ENCODE peak calls at places on chromosomes 11 and 22, in six cellular contexts. One of them, this sample, is unnamed.

GRCh38 chr11:72814139-72814830 is at the start of gene ATG16L2:
- DNase-seq in GM12865: peak
- DNase-seq in IMR-90: peak
- DNase-seq in fibroblast of the aortic adventitia: peak
- DNase-seq in fibroblast of lung: peak
- DNase-seq in astrocyte: peak
- DNase-seq in this sample: peak

GRCh38 chr22:44972363-44973083 is 37.3 kb downstream of the PHF21B start:
- DNase-seq in fibroblast of lung: no peak
- DNase-seq in fibroblast of the aortic adventitia: peak
- DNase-seq in GM12865: peak
- DNase-seq in astrocyte: no peak
- DNase-seq in IMR-90: peak
- DNase-seq in this sample: no peak

GRCh38 chr11:111604392-111605009 is 2.3 kb downstream of the SIK2 start:
- DNase-seq in IMR-90: peak
- DNase-seq in GM12865: peak
- DNase-seq in astrocyte: peak
- DNase-seq in fibroblast of lung: peak
- DNase-seq in fibroblast of the aortic adventitia: peak
- DNase-seq in this sample: peak

GRCh38 chr11:36018967-36019596 is 75.2 kb downstream of the LDLRAD3 start:
- DNase-seq in fibroblast of lung: no peak
- DNase-seq in astrocyte: no peak
- DNase-seq in fibroblast of the aortic adventitia: no peak
- DNase-seq in IMR-90: no peak
- DNase-seq in GM12865: no peak
- DNase-seq in this sample: no peak

GRCh38 chr11:46846510-46846830 is 390 bp upstream of the CKAP5 start:
- DNase-seq in fibroblast of the aortic adventitia: no peak
- DNase-seq in IMR-90: no peak
- DNase-seq in GM12865: no peak
- DNase-seq in fibroblast of lung: no peak
- DNase-seq in astrocyte: no peak
- DNase-seq in this sample: no peak

GRCh38 chr11:47477323-47477722 is 28.4 kb upstream of the RAPSN start:
- DNase-seq in astrocyte: peak
- DNase-seq in GM12865: no peak
- DNase-seq in fibroblast of the aortic adventitia: peak
- DNase-seq in fibroblast of lung: no peak
- DNase-seq in IMR-90: peak
- DNase-seq in this sample: no peak

GRCh38 chr11:68040957-68041591 is 2.2 kb downstream of the TCIRG1 start:
- DNase-seq in GM12865: no peak
- DNase-seq in IMR-90: no peak
- DNase-seq in astrocyte: no peak
- DNase-seq in fibroblast of the aortic adventitia: no peak
- DNase-seq in fibroblast of lung: no peak
- DNase-seq in this sample: no peak

GRCh38 chr11:72751293-72752087 is 718 bp downstream of the ARAP1 start:
- DNase-seq in fibroblast of the aortic adventitia: no peak
- DNase-seq in astrocyte: no peak
- DNase-seq in fibroblast of lung: no peak
- DNase-seq in GM12865: no peak
- DNase-seq in IMR-90: no peak
- DNase-seq in this sample: no peak

GRCh38 chr11:67638535-67639437 is 777 bp downstream of the TBX10 start:
- DNase-seq in fibroblast of the aortic adventitia: no peak
- DNase-seq in IMR-90: no peak
- DNase-seq in astrocyte: no peak
- DNase-seq in fibroblast of lung: no peak
- DNase-seq in GM12865: no peak
- DNase-seq in this sample: no peak

GRCh38 chr11:134662629-134663360 is 250.8 kb upstream of the B3GAT1 start:
- DNase-seq in IMR-90: no peak
- DNase-seq in astrocyte: no peak
- DNase-seq in GM12865: no peak
- DNase-seq in fibroblast of the aortic adventitia: no peak
- DNase-seq in fibroblast of lung: no peak
- DNase-seq in this sample: no peak

GRCh38 chr11:78820722-78821121 is 246.1 kb upstream of the NARS2 start:
- DNase-seq in astrocyte: no peak
- DNase-seq in IMR-90: no peak
- DNase-seq in fibroblast of lung: no peak
- DNase-seq in fibroblast of the aortic adventitia: no peak
- DNase-seq in GM12865: no peak
- DNase-seq in this sample: no peak

GRCh38 chr22:42294034-42294985 is 23.9 kb upstream of the TCF20 start:
- DNase-seq in astrocyte: peak
- DNase-seq in fibroblast of the aortic adventitia: peak
- DNase-seq in GM12865: no peak
- DNase-seq in fibroblast of lung: peak
- DNase-seq in IMR-90: peak
- DNase-seq in this sample: no peak

GRCh38 chr22:44436656-44437492 is 61.2 kb downstream of the RTL6 start:
- DNase-seq in fibroblast of lung: no peak
- DNase-seq in astrocyte: no peak
- DNase-seq in IMR-90: no peak
- DNase-seq in GM12865: no peak
- DNase-seq in fibroblast of the aortic adventitia: no peak
- DNase-seq in this sample: no peak

GRCh38 chr22:49308300-49308699 is 519.4 kb downstream of the BRD1 start:
- DNase-seq in fibroblast of the aortic adventitia: no peak
- DNase-seq in fibroblast of lung: no peak
- DNase-seq in IMR-90: no peak
- DNase-seq in GM12865: no peak
- DNase-seq in astrocyte: no peak
- DNase-seq in this sample: no peak

GRCh38 chr11:108944486-108945178 is 279.8 kb downstream of the DDX10 start:
- DNase-seq in fibroblast of the aortic adventitia: no peak
- DNase-seq in GM12865: no peak
- DNase-seq in astrocyte: no peak
- DNase-seq in fibroblast of lung: no peak
- DNase-seq in IMR-90: no peak
- DNase-seq in this sample: no peak

GRCh38 chr11:121459413-121460041 is 6.8 kb upstream of the SORL1-AS1 start:
- DNase-seq in fibroblast of the aortic adventitia: no peak
- DNase-seq in astrocyte: no peak
- DNase-seq in IMR-90: no peak
- DNase-seq in fibroblast of lung: no peak
- DNase-seq in GM12865: no peak
- DNase-seq in this sample: no peak

GRCh38 chr11:94997437-94997836 is 23.9 kb downstream of the KDM4D start:
- DNase-seq in astrocyte: no peak
- DNase-seq in GM12865: no peak
- DNase-seq in fibroblast of the aortic adventitia: no peak
- DNase-seq in IMR-90: no peak
- DNase-seq in fibroblast of lung: no peak
- DNase-seq in this sample: no peak

GRCh38 chr11:118789501-118790356 is 1.2 kb downstream of the DDX6 start:
- DNase-seq in GM12865: peak
- DNase-seq in fibroblast of lung: peak
- DNase-seq in IMR-90: no peak
- DNase-seq in astrocyte: peak
- DNase-seq in fibroblast of the aortic adventitia: peak
- DNase-seq in this sample: peak

GRCh38 chr22:17921871-17922821 is 102.2 kb downstream of the MICAL3 start:
- DNase-seq in fibroblast of lung: no peak
- DNase-seq in fibroblast of the aortic adventitia: no peak
- DNase-seq in GM12865: no peak
- DNase-seq in IMR-90: no peak
- DNase-seq in astrocyte: no peak
- DNase-seq in this sample: no peak

GRCh38 chr11:94000641-94001040 is 20.5 kb upstream of the HEPHL1 start:
- DNase-seq in GM12865: no peak
- DNase-seq in astrocyte: peak
- DNase-seq in IMR-90: peak
- DNase-seq in fibroblast of the aortic adventitia: peak
- DNase-seq in fibroblast of lung: no peak
- DNase-seq in this sample: no peak

DNA sequence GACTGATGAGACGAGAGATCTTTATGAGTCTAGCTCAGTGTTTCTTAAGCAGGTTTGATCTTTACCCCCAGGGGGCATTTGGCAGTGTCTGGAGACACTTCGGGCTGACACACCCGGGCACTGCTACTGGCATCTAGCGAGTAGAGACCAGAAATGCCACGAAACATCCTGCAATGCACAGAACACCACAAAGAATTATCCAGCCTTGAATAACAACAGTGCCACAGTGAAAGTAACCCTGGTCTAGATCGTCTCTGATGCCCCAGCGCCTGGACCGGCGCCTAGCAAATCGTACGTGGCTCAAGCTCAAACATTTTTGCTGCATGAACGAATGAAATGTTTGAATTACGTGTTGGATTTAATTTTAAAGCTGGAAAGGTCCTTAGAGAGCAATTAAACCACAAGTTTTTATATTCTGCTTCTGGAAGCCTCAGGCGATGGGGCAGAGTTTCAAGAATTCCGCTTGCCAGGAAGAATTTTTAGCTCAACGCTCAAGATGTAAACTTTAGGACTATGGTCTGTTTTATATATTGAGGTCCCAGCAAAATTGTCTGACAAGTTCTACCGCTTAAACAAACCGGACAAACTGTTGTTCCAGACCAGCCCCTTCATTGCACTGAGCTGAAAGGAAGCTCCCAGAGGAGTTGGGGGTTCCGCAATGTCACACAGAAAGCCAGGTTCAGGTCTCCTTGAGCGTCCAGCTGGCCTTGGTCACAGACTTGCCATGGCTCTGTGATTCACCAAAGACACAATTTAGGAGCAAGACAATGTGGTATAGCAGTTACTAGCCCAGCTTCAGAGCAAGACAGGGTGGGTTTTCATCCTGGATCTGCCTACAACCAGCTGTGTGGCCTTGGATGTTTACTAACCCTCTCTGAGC is 44.2 kb upstream of the SMTN start:
- DNase-seq in fibroblast of the aortic adventitia: peak
- DNase-seq in GM12865: no peak
- DNase-seq in fibroblast of lung: peak
- DNase-seq in astrocyte: no peak
- DNase-seq in IMR-90: peak
- DNase-seq in this sample: no peak
- TF ChIP-seq CTCF in fibroblast of the aortic adventitia: no peak
- TF ChIP-seq CTCF in GM12865: no peak
- TF ChIP-seq CTCF in fibroblast of lung: no peak
- TF ChIP-seq CTCF in astrocyte: no peak
- TF ChIP-seq CTCF in IMR-90: peak
- TF ChIP-seq CTCF in this sample: no peak

DNA sequence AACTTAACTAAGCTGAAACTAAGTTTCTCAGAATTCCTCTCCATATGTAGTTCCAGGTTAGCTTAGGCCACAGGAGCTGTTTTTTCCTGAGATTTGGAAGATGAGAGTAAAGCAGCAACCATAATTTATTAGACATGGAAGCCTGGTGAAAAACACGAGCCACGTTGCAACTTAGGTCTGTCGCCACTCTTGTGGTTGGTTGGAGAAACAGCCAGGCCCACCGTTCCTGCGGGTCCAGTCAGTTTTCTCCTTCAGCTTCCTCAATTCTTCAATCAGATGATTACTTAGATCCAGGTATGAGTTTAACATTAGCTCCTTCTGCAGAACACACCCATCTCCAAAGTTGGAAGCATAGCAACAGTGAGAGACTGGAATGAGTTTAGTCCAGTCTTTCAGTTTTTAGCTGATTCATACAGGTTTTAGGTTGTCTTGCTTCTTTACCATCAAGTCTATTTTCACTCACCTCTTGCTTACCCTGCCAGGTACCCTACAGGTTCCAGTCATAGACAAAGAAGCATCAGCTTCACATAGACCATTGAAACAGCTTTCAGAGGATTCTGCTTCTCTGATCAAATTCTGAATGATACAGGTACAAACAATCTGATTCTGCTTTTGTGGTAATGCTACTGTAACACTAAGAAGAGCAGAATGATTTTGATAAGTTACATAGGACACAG is 18.6 kb downstream of the CASP12 start:
- DNase-seq in fibroblast of the aortic adventitia: no peak
- DNase-seq in GM12865: no peak
- DNase-seq in IMR-90: no peak
- DNase-seq in astrocyte: no peak
- DNase-seq in fibroblast of lung: no peak
- DNase-seq in this sample: no peak
- TF ChIP-seq CTCF in fibroblast of the aortic adventitia: no peak
- TF ChIP-seq CTCF in GM12865: no peak
- TF ChIP-seq CTCF in IMR-90: no peak
- TF ChIP-seq CTCF in astrocyte: no peak
- TF ChIP-seq CTCF in fibroblast of lung: no peak
- TF ChIP-seq CTCF in this sample: no peak

DNA sequence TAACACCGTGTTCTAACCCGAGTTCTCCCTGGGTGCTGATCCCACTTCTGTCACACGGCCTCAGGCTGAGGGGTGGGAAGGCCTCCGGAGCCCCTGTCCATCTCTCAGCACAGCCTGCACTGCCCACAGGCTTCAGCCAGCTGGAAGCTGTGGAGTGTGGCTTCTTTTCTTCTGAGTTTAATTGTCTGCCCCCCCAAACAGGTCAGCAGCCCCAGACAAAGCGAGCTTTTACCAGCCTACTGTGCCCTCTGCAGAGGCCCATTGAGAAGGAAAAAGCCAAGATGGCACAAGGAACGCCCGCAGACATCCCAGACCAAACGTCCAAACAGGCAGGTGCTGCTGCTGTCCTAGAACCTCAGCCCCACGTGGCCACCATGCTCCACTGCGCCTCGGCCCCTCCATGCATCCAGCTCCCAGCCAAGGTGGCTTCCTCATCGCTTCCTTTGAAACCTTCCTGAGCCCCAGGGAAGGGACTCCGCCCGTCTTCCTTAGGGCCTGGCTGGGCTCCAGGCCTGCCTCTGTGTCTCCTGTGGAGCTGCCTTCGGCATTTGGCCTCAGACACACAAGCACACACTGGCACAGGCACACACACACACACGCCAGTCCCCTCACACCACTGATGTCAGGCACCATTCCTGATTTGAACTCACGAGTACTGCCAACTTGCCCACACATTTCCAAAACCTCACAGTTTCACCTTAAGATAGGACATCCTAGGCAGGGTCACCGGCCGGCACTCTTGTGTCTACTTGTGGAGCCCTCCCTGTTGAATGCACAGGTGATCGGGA is 1.7 kb downstream of the MOB2 start:
- DNase-seq in GM12865: no peak
- DNase-seq in fibroblast of lung: no peak
- DNase-seq in astrocyte: no peak
- DNase-seq in fibroblast of the aortic adventitia: no peak
- DNase-seq in IMR-90: no peak
- DNase-seq in this sample: no peak
- TF ChIP-seq CTCF in GM12865: no peak
- TF ChIP-seq CTCF in fibroblast of lung: no peak
- TF ChIP-seq CTCF in astrocyte: no peak
- TF ChIP-seq CTCF in fibroblast of the aortic adventitia: no peak
- TF ChIP-seq CTCF in IMR-90: no peak
- TF ChIP-seq CTCF in this sample: no peak

DNA sequence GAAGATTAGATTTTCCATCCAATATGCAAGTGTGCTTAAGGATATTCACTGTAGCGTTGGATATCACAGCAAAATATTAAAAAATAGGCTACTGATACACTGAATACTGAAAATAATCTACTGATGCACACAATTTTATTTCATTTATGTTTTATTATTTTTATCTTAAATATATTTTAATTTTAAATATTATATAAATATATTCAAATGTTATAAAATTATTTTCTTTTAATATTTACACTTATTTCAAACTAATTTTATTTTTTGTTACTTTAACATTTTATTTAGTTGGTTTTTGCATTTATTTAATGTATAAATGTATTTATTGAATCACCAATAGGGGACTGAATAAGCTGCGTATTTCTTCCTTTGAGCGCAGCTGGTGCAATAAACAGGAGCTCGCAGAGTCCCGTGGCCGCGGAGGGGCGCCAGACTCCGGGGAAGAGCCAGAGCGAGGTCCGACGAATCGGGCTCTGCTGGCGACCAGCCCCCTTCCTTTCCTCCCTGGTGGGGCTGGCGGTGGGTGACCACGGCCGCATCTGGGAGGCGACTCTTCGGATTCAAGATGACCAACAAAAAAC is 12.2 kb downstream of the MMP3 start:
- DNase-seq in GM12865: peak
- DNase-seq in astrocyte: no peak
- DNase-seq in fibroblast of the aortic adventitia: peak
- DNase-seq in IMR-90: peak
- DNase-seq in fibroblast of lung: peak
- DNase-seq in this sample: peak
- TF ChIP-seq CTCF in GM12865: peak
- TF ChIP-seq CTCF in astrocyte: peak
- TF ChIP-seq CTCF in fibroblast of the aortic adventitia: peak
- TF ChIP-seq CTCF in IMR-90: peak
- TF ChIP-seq CTCF in fibroblast of lung: peak
- TF ChIP-seq CTCF in this sample: peak

This sample was measured in GM10248.